ENCODE peak calls at places on chromosomes 16 and 17, in eight cellular contexts. W is NB4, O is ELR, Y is AG04449, M is EL, D is GM23248, X is neural crest cell, E is caudate nucleus. K is an unnamed sample.

GRCh38 chr16:87550510-87550961 is 51.8 kb upstream of the JPH3 start:
- DNase-seq in D (peak; percentile 41), E (peak; percentile 4), X (peak; percentile 61), M (no peak), W (peak; percentile 47), O (peak; percentile 32), Y (no peak), K (peak; percentile 13)

GRCh38 chr16:84255050-84255810 is 15.4 kb upstream of the KCNG4 start:
- DNase-seq in X (no peak), O (no peak), E (no peak), D (no peak), M (no peak), W (no peak), Y (no peak), K (no peak)

GRCh38 chr16:2386990-2387389 is 42.3 kb upstream of the CCNF start:
- DNase-seq in E (no peak), D (no peak), M (no peak), Y (no peak), X (no peak), W (no peak), O (peak; percentile 16), K (no peak)

GRCh38 chr16:59612094-59612493 is 878.0 kb upstream of the GOT2 start:
- DNase-seq in D (no peak), E (no peak), Y (no peak), O (no peak), X (no peak), M (no peak), W (no peak), K (no peak)

GRCh38 chr17:82356845-82357355 is 2.1 kb upstream of the TEX19 start:
- DNase-seq in X (no peak), O (no peak), Y (no peak), D (no peak), M (no peak), W (no peak), E (no peak), K (no peak)

GRCh38 chr16:83744521-83744981 is 63.2 kb upstream of the HSBP1 start:
- DNase-seq in M (peak; percentile 77), E (peak; percentile 14), X (peak; percentile 43), O (peak; percentile 62), Y (no peak), D (peak; percentile 53), W (peak; percentile 86), K (peak; percentile 13)

GRCh38 chr16:23330583-23331249 is 28.6 kb downstream of the SCNN1B start:
- DNase-seq in W (no peak), D (no peak), M (no peak), X (no peak), E (no peak), O (no peak), Y (no peak), K (no peak)

GRCh38 chr16:64459402-64459801 is 662.5 kb downstream of the CDH11 start:
- DNase-seq in W (no peak), E (no peak), Y (no peak), D (no peak), X (no peak), M (no peak), O (no peak), K (peak; percentile 27)

GRCh38 chr16:1323296-1324239 is 9.9 kb upstream of the BAIAP3 start:
- DNase-seq in W (no peak), Y (no peak), D (no peak), X (no peak), O (no peak), M (no peak), E (peak; percentile 2), K (no peak)

GRCh38 chr17:50546701-50547034 is 306 bp upstream of the SPATA20 start:
- DNase-seq in M (no peak), D (no peak), E (no peak), W (no peak), O (no peak), X (no peak), Y (no peak), K (no peak)

GRCh38 chr17:78993241-78993956 is 13.7 kb upstream of the LGALS3BP start:
- DNase-seq in W (peak; percentile 43), O (peak; percentile 71), E (peak; percentile 15), Y (no peak), M (peak; percentile 37), X (peak; percentile 68), D (peak; percentile 60), K (peak; percentile 57)

GRCh38 chr16:84477661-84478060 is 26.8 kb downstream of the MEAK7 start:
- DNase-seq in W (no peak), E (no peak), D (no peak), O (no peak), X (no peak), Y (no peak), M (no peak), K (no peak)

GRCh38 chr17:44118427-44119050 is 4.9 kb downstream of the HDAC5 start:
- DNase-seq in M (no peak), O (no peak), D (no peak), W (no peak), E (no peak), Y (no peak), X (no peak), K (no peak)

GRCh38 chr17:18378205-18378505 is 577 bp downstream of the EVPLL start:
- DNase-seq in W (no peak), D (no peak), Y (no peak), O (no peak), E (no peak), M (no peak), X (no peak), K (no peak)

GRCh38 chr17:29038511-29039300 is 4.2 kb upstream of the PIPOX start:
- DNase-seq in X (no peak), W (no peak), M (no peak), Y (no peak), E (no peak), D (no peak), O (no peak), K (peak; percentile 61)

GRCh38 chr16:68259421-68259820 is 4.9 kb upstream of the SLC7A6 start:
- DNase-seq in E (no peak), O (peak; percentile 33), D (peak; percentile 60), X (no peak), W (peak; percentile 49), M (no peak), Y (no peak), K (no peak)

GRCh38 chr16:85455534-85455933 is 157.6 kb upstream of the GSE1 start:
- DNase-seq in D (no peak), W (no peak), O (no peak), Y (no peak), E (no peak), M (no peak), X (no peak), K (no peak)

GRCh38 chr16:88963583-88963982 is 13.4 kb downstream of the CBFA2T3 start:
- DNase-seq in E (no peak), M (peak; percentile 12), O (peak; percentile 37), W (no peak), Y (no peak), X (no peak), D (no peak), K (no peak)

K was measured in epithelial cell of esophagus.